ENCODE peak calls at places on chromosomes 12 and 14, in four cellular contexts. I is body of pancreas, K is uterus, A is gastrocnemius medialis. H is an unnamed sample.

GRCh38 chr12:105330938-105331804 is 680 bp downstream of the C12orf75 start:
- DNase-seq in I (peak), A (no peak), K (no peak), H (no peak)

GRCh38 chr12:52139147-52139546 is 52.7 kb downstream of the KRT80 start:
- DNase-seq in I (no peak), A (no peak), K (no peak), H (no peak)

GRCh38 chr12:29707846-29708245 is 75.9 kb downstream of the TMTC1 start:
- DNase-seq in I (no peak), A (no peak), K (no peak), H (no peak)

GRCh38 chr14:30656190-30656632 is 34.1 kb downstream of the SCFD1 start:
- DNase-seq in K (peak), A (no peak), I (peak), H (no peak)

GRCh38 chr12:111664510-111664909 is 21.2 kb downstream of the BRAP start:
- DNase-seq in I (no peak), K (no peak), A (no peak), H (no peak)

GRCh38 chr12:219891-220352 is 6.0 kb upstream of the SLC6A12 start:
- DNase-seq in I (peak), A (no peak), K (no peak), H (peak)

GRCh38 chr12:57864811-57865751 is 18.6 kb upstream of the CTDSP2 start:
- DNase-seq in K (peak), I (peak), A (peak), H (peak)

GRCh38 chr14:37598085-37598972 is 2.9 kb downstream of the TTC6 start:
- DNase-seq in K (no peak), I (no peak), A (no peak), H (peak)

GRCh38 chr12:94107910-94108309 is 40.5 kb upstream of the PLXNC1 start:
- DNase-seq in I (no peak), A (no peak), K (no peak), H (no peak)

GRCh38 chr14:68651075-68651474 is 141.8 kb downstream of the ZFP36L1 start:
- DNase-seq in I (no peak), A (no peak), K (peak), H (no peak)

GRCh38 chr12:54018608-54018984 is 9.6 kb upstream of the HOXC6 start:
- DNase-seq in I (no peak), A (no peak), K (no peak), H (no peak)

GRCh38 chr12:30725739-30726138 is 29.0 kb downstream of the CAPRIN2 start:
- DNase-seq in I (no peak), K (no peak), A (no peak), H (no peak)

GRCh38 chr14:31884776-31885379 is 192.2 kb upstream of the ARHGAP5 start:
- DNase-seq in I (no peak), A (no peak), K (no peak), H (no peak)

GRCh38 chr12:92921877-92922276 is 7.2 kb downstream of the EEA1 start:
- DNase-seq in K (no peak), I (no peak), A (no peak), H (no peak)

GRCh38 chr12:4121506-4122020 is 152.0 kb upstream of the CCND2 start:
- DNase-seq in A (no peak), K (no peak), I (no peak), H (no peak)

GRCh38 chr12:120103371-120103770 is 13.2 kb downstream of the RAB35 start:
- DNase-seq in A (no peak), I (no peak), K (no peak), H (no peak)

GRCh38 chr12:45483571-45483970 is 245.9 kb upstream of the ARID2 start:
- DNase-seq in I (peak), K (peak), A (peak), H (no peak)

GRCh38 chr12:121793501-121793835 is at the start of gene RHOF:
- DNase-seq in A (no peak), K (no peak), I (peak), H (peak)

GRCh38 chr14:37145395-37145794 is 27.0 kb downstream of the SLC25A21 start:
- DNase-seq in A (no peak), K (no peak), I (no peak), H (no peak)

GRCh38 chr14:71594828-71595227 is 337.4 kb upstream of the RGS6 start:
- DNase-seq in I (no peak), K (no peak), A (no peak), H (no peak)

GRCh38 chr14:75896341-75896740 is 85.5 kb downstream of the TGFB3 start:
- DNase-seq in K (no peak), A (no peak), I (no peak), H (no peak)

GRCh38 chr12:95637471-95638155 is 86.3 kb upstream of the USP44 start:
- DNase-seq in I (no peak), A (no peak), K (no peak), H (no peak)

GRCh38 chr14:68268197-68268596 is 448.6 kb downstream of the RAD51B start:
- DNase-seq in I (no peak), K (no peak), A (no peak), H (peak)

GRCh38 chr14:74933925-74934435 is 10.9 kb upstream of the RPS6KL1 start:
- DNase-seq in I (no peak), A (no peak), K (no peak), H (no peak)

GRCh38 chr12:105418232-105418631 is 87.7 kb downstream of the C12orf75 start:
- DNase-seq in K (no peak), A (no peak), I (no peak), H (no peak)

GRCh38 chr14:89221109-89221508 is 195.9 kb downstream of the FOXN3 start:
- DNase-seq in K (no peak), I (no peak), A (no peak), H (no peak)

GRCh38 chr12:8699714-8700113 is 1.9 kb downstream of the RIMKLB start:
- DNase-seq in A (no peak), I (no peak), K (no peak), H (no peak)

GRCh38 chr12:128337456-128338160 is 70.6 kb downstream of the TMEM132C start:
- DNase-seq in I (no peak), K (no peak), A (no peak), H (no peak)
- H3K27ac ChIP-seq in I (no peak), K (peak), A (no peak), H (no peak)

GRCh38 chr12:6201775-6202292 is 1.6 kb downstream of the CD9 start:
- DNase-seq in A (no peak), K (no peak), I (no peak), H (no peak)

GRCh38 chr12:6200266-6201198 is at the start of gene CD9:
- DNase-seq in K (peak), A (no peak), I (peak), H (peak)

GRCh38 chr12:6202331-6202730 is 2.1 kb downstream of the CD9 start:
- DNase-seq in I (no peak), K (no peak), A (no peak), H (peak)

GRCh38 chr12:6199531-6200265 is 502 bp upstream of the CD9 start:
- DNase-seq in I (peak), K (peak), A (no peak), H (peak)

DNA sequence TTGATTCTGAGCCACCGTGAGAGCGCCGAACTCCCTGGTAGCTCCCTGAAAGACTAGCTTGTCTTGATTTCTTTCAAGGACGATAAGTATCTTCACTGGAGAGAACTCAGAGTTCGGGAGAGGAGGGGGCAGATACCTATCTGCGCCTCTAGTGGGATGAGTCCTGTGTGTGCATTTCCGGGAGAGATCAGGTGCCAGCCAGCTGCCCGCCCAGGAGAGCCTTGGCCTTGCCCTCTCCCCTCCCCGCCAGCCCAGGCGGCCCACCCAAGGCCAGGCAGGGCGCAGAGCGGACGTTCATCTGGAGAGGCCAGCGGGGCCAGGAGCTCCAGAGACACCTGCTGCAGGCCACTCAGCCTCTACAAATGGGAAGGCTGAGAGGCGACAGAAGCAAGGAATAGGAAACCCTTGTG is 1.0 kb downstream of the CD9 start:
- DNase-seq in K (no peak), I (peak), A (no peak), H (peak)
- TF ChIP-seq POLR2A in K (no peak), I (peak), A (no peak), H (peak)

GRCh38 chr14:77580477-77580876 is 36.0 kb downstream of the SPTLC2 start:
- DNase-seq in A (no peak), I (no peak), K (no peak), H (no peak)
- H3K4me3 ChIP-seq in A (no peak), I (no peak), K (no peak), H (no peak)

GRCh38 chr12:43011383-43011926 is 421.9 kb upstream of the PRICKLE1 start:
- DNase-seq in I (no peak), K (no peak), A (no peak), H (no peak)
- H3K27ac ChIP-seq in I (no peak), K (no peak), A (no peak), H (no peak)

DNA sequence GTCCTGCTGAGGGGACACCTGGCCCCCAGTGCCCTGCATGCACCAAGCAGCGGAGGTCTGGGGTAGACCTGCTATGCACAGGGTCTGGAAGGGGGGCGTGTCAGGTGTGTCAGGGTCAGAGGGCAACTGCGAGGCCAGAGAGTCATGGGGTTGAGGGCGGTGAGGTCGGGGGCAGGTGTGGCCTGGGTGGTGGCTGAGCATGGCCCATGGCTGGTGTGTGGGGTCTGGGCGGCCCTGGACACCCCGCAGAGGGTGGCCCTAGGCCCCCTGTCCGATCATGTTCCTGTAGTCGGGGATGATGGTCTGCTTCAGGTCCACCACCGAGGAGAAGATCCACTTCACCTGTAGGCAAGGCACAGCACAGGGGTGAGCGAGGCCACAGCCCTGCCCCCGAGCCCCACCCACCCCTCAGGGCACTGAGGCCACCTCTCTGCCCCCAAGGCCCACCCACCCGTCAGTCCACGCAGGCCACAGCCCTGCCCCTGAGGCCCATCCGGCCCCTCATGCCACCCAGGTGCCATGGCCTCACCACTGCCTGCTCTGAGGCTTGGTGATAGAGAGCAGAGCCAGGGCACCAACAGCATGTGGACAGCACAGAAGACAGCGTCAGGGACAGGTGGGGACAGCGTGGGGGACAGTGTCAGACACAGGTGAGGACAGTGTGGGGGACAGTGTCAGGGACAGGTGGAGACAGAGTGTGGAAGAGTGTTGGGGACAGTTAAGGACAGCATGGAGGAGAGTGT is 211.3 kb downstream of the TMEM121 start:
- DNase-seq in A (no peak), I (no peak), K (no peak), H (peak)
- TF ChIP-seq POLR2A in A (no peak), I (no peak), K (no peak), H (no peak)

GRCh38 chr12:26007563-26007962 is 49.1 kb downstream of the RASSF8 start:
- DNase-seq in A (no peak), K (no peak), I (no peak), H (no peak)

GRCh38 chr12:26010293-26010821 is 51.9 kb downstream of the RASSF8 start:
- DNase-seq in I (no peak), A (no peak), K (no peak), H (no peak)

GRCh38 chr12:26011099-26011498 is 52.6 kb downstream of the RASSF8 start:
- DNase-seq in A (no peak), K (peak), I (no peak), H (no peak)

GRCh38 chr12:26014085-26014484 is 55.6 kb downstream of the RASSF8 start:
- DNase-seq in I (no peak), K (no peak), A (no peak), H (no peak)

DNA sequence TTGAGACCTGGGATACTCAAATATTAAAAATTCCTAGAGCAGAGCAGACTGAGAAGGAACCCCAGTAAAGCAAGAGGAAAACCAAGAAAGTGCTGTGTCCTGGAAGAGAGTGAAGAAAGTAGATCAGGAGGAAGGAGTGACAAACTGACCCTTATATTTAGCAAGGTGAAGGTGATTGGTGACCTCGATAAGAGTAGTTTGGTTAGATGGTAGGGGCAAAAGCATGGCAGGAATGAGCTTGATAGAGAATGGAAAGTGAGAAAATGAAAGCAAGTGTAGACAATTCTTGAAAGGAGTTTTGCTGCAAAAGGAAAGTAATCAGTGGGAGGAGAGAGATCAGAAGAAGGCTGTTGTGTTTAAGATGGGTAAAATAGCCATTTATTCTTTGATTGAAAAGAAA is 51.1 kb downstream of the RASSF8 start:
- DNase-seq in K (no peak), I (no peak), A (no peak), H (no peak)
- H3K4me3 ChIP-seq in K (no peak), I (no peak), A (no peak), H (no peak)

H was measured in upper lobe of left lung.